ENCODE peak calls at places on chromosomes 3 and 15, in seven cellular contexts. F is CD4-positive, alpha-beta memory T cell; L is left kidney; V is WTC11; K is WERI-Rb-1; D is ureter; A is NB4. M is an unnamed sample.

GRCh38 chr3:35305406-35305805 is 333.9 kb upstream of the ARPP21 start:
- DNase-seq in F (no peak), L (no peak), V (no peak), K (no peak), D (no peak), A (no peak), M (no peak)

GRCh38 chr3:187385296-187385695 is 17.1 kb downstream of the RTP4 start:
- DNase-seq in F (no peak), L (peak), V (no peak), K (no peak), D (no peak), A (no peak), M (no peak)

GRCh38 chr3:8954938-8955763 is 8.1 kb downstream of the RAD18 start:
- DNase-seq in F (no peak), L (no peak), V (no peak), K (no peak), D (no peak), A (peak), M (peak)

GRCh38 chr15:27767918-27768640 is 331.0 kb downstream of the OCA2 start:
- DNase-seq in F (no peak), L (no peak), V (peak), K (no peak), D (no peak), A (no peak), M (no peak)

GRCh38 chr15:101813803-101814534 is 2.0 kb downstream of the OR4F15 start:
- DNase-seq in F (no peak), L (no peak), V (no peak), K (no peak), D (no peak), A (peak), M (no peak)

GRCh38 chr3:46495901-46496456 is 1.8 kb upstream of the RTP3 start:
- DNase-seq in F (no peak), L (no peak), V (no peak), K (no peak), D (no peak), A (peak), M (peak)

GRCh38 chr3:198113219-198114053 is 153.4 kb downstream of the LMLN start:
- DNase-seq in F (no peak), L (peak), V (peak), K (peak), D (no peak), A (peak), M (peak)

GRCh38 chr3:48711727-48712126 is 5.3 kb downstream of the IP6K2 start:
- DNase-seq in F (no peak), L (no peak), V (no peak), K (no peak), D (no peak), A (peak), M (no peak)

GRCh38 chr15:63124506-63124905 is 2.8 kb downstream of the LACTB start:
- DNase-seq in F (no peak), L (no peak), V (no peak), K (no peak), D (no peak), A (no peak), M (no peak)

GRCh38 chr3:132445812-132446211 is 28.5 kb downstream of the DNAJC13 start:
- DNase-seq in F (no peak), L (peak), V (no peak), K (no peak), D (no peak), A (peak), M (peak)

GRCh38 chr3:112848196-112848595 is 1.5 kb upstream of the CD200R1L start:
- DNase-seq in F (peak), L (no peak), V (no peak), K (no peak), D (no peak), A (no peak), M (no peak)

GRCh38 chr15:45254405-45255293 is 2.6 kb downstream of the SLC28A2 start:
- DNase-seq in F (no peak), L (no peak), V (no peak), K (no peak), D (no peak), A (no peak), M (no peak)

GRCh38 chr3:196969001-196969659 is 497 bp upstream of the PIGZ start:
- DNase-seq in F (peak), L (peak), V (no peak), K (no peak), D (no peak), A (peak), M (no peak)

GRCh38 chr3:53554559-53555511 is 60.4 kb downstream of the CACNA1D start:
- DNase-seq in F (no peak), L (no peak), V (no peak), K (no peak), D (no peak), A (no peak), M (no peak)

M was measured in mesendoderm.